ENCODE peak calls at places on chromosomes 6 and 20, in six cellular contexts. T is fibroblast of lung, P is GM23338, V is left lung, U is uterus, G is left ventricle myocardium inferior. A is an unnamed sample.

GRCh38 chr6:22095886-22096285 is 200.9 kb downstream of the PRL start:
- DNase-seq in P (no peak), G (no peak), T (peak; percentile 20), U (no peak), V (no peak), A (no peak)

GRCh38 chr6:15152720-15153119 is 93.1 kb upstream of the JARID2 start:
- DNase-seq in U (no peak), V (no peak), P (no peak), G (no peak), T (no peak), A (no peak)

GRCh38 chr6:5761370-5761769 is 245.4 kb downstream of the NRN1 start:
- DNase-seq in T (peak; percentile 47), V (no peak), G (no peak), P (no peak), U (no peak), A (no peak)

GRCh38 chr6:56683882-56684281 is 41.2 kb upstream of the DST start:
- DNase-seq in U (no peak), V (no peak), P (no peak), T (peak; percentile 92), G (no peak), A (no peak)

GRCh38 chr20:22308934-22309333 is 275.4 kb downstream of the FOXA2 start:
- DNase-seq in V (no peak), T (no peak), G (no peak), U (no peak), P (no peak), A (no peak)

GRCh38 chr20:8128291-8129046 is 3.6 kb upstream of the PLCB1 start:
- DNase-seq in G (no peak), T (no peak), P (peak; percentile 6), V (no peak), U (no peak), A (no peak)

GRCh38 chr20:63735859-63736718 is at the start of gene LIME1:
- DNase-seq in V (peak; percentile 81), T (no peak), U (no peak), G (no peak), P (no peak), A (peak; percentile 67)

GRCh38 chr6:143842468-143842901 is 653 bp upstream of the LTV1 start:
- DNase-seq in G (no peak), U (no peak), V (no peak), T (peak; percentile 58), P (no peak), A (no peak)

GRCh38 chr6:53259860-53260580 is 88.7 kb downstream of the ELOVL5 start:
- DNase-seq in V (no peak), P (no peak), G (no peak), U (no peak), T (no peak), A (no peak)

GRCh38 chr6:25259756-25260155 is 19.4 kb upstream of the CARMIL1 start:
- DNase-seq in T (no peak), U (no peak), V (no peak), G (no peak), P (no peak), A (no peak)

GRCh38 chr6:25263602-25264001 is 15.6 kb upstream of the CARMIL1 start:
- DNase-seq in T (peak; percentile 68), P (no peak), V (no peak), G (no peak), U (no peak), A (no peak)

GRCh38 chr6:25254671-25255070 is 24.5 kb upstream of the CARMIL1 start:
- DNase-seq in G (no peak), V (no peak), P (no peak), U (no peak), T (no peak), A (no peak)

GRCh38 chr6:25253371-25253770 is 25.8 kb upstream of the CARMIL1 start:
- DNase-seq in V (no peak), T (no peak), G (no peak), U (no peak), P (no peak), A (no peak)

GRCh38 chr6:25257686-25258348 is 21.4 kb upstream of the CARMIL1 start:
- DNase-seq in V (no peak), G (no peak), T (no peak), U (no peak), P (no peak), A (no peak)
- H3K27ac ChIP-seq in V (no peak overlapping the region), G (no peak overlapping the region), T (no peak overlapping the region), U (no peak overlapping the region), P (no peak overlapping the region), A (no peak overlapping the region)

GRCh38 chr20:888057-888456 is 28.1 kb downstream of the ANGPT4 start:
- DNase-seq in U (no peak), G (no peak), V (no peak), T (no peak), P (no peak), A (no peak)
- H3K27ac ChIP-seq in U (no peak overlapping the region), G (no peak overlapping the region), V (no peak overlapping the region), T (no peak overlapping the region), P (no peak overlapping the region), A (no peak overlapping the region)

GRCh38 chr6:81909981-81910910 is 157.8 kb upstream of the TENT5A start:
- DNase-seq in P (no peak), G (no peak), V (no peak), T (peak; percentile 69), U (no peak), A (no peak)
- H3K27ac ChIP-seq in P (no peak overlapping the region), G (peak overlapping the region; percentile 52), V (no peak overlapping the region), T (no peak overlapping the region), U (no peak overlapping the region), A (no peak overlapping the region)

GRCh38 chr6:110039364-110039995 is 61.4 kb downstream of the GPR6 start:
- DNase-seq in V (peak; percentile 93), G (peak; percentile 82), T (peak; percentile 80), P (peak; percentile 88), U (peak; percentile 82), A (peak; percentile 86)
- H3K27ac ChIP-seq in V (no peak overlapping the region), G (no peak overlapping the region), T (no peak overlapping the region), P (peak overlapping the region; percentile 22), U (no peak overlapping the region), A (no peak overlapping the region)

GRCh38 chr6:111712398-111712797 is 106.7 kb upstream of the TRAF3IP2 start:
- DNase-seq in G (no peak), T (peak; percentile 88), U (no peak), V (no peak), P (no peak), A (no peak)
- H3K27ac ChIP-seq in G (peak overlapping the region; percentile 67), T (no peak overlapping the region), U (peak overlapping the region; percentile 76), V (no peak overlapping the region), P (no peak overlapping the region), A (peak overlapping the region; percentile 56)

DNA sequence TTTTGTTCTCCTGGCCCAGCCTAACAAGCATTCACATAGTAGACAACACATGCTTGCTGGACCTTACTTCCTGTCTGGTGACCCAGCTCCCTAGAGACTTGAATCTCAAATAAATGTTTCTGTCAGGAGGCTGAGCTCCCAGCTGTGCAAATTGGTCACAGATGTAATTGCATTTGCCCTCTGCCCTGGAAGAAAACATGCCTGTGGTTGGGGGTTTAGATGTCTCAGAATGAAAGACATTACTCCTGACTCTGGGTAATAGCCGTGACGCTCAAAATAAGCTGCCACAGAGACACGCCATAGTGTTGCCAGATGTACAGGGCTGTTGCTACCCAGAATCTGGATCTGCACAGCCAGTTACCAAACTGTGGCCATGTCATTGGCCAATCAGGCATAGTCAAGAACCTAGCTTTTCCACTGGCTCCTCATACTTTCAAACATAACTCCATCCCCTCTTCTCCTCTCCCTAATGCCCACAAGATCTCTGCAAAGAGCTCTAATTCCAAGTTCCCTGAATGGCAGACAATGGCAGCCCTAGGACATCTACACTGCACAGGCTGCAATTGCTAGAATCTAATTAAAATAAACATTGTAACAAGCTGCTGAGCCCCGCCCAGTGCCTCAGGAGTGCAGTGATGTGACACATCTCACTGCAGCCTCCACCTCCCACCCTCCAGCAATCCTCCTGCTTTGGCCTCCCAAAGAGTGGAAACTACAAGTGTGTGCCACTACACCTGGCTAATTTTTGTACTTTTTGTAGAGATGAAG is 32.8 kb upstream of the GMPR start:
- DNase-seq in G (no peak), T (peak; percentile 95), U (no peak), V (no peak), P (no peak), A (no peak)
- H3K27ac ChIP-seq in G (peak overlapping the region; percentile 66), T (peak overlapping the region; percentile 62), U (peak overlapping the region; percentile 45), V (no peak overlapping the region), P (no peak overlapping the region), A (no peak overlapping the region)

DNA sequence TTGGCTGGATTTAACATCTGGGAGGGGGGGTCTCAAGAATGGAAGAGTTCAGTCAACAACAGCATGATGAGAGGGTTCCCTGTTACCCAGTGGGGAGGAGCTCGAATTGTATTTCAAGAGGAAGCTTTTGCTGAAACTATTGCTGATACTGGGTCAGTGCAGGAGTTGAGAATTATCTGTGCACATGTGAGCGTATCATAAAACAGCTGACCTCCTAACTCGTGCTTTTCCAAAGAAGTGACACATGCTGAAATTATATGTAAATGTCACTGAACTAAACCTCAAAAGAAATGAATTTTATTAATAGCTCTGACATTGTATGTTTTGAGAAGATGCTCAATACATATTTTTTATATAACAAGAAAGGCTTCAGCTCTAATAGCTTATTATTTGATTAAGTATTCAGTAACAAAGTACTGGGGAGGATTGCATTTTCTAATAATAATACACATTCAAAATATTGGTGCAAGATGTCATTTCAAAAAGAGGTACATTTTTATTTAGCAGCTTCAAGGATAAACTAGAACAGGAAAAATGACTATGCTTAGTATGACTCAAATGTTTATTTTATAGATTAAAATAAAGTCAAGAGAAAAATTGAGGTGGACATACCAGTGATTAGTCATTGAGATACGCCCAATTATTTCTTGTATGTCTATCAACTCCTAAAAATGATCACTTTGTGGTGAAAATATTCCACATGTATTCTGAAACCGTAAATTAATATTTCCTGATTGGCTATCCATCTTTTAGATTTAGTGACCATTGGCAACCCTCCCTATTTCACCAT is 96.5 kb downstream of the PHF3 start:
- DNase-seq in U (no peak), V (no peak), G (no peak), T (peak; percentile 51), P (no peak), A (no peak)
- H3K27ac ChIP-seq in U (no peak overlapping the region), V (no peak overlapping the region), G (no peak overlapping the region), T (no peak overlapping the region), P (no peak overlapping the region), A (no peak overlapping the region)

A was measured in sigmoid colon.